ENCODE peak calls at places on chromosomes 4 and X, in nine cellular contexts. One of them, this sample, is unnamed.

GRCh38 chr4:158356331-158356730 is 146.0 kb downstream of the TMEM144 start:
- DNase-seq in GM13976: no peak
- DNase-seq in activated gamma-delta T cell: no peak
- DNase-seq in HCEC 1CT: no peak
- DNase-seq in memory B cell: no peak
- DNase-seq in sciatic nerve: no peak
- DNase-seq in iPS-NIHi11: no peak
- DNase-seq in posterior cingulate gyrus: no peak
- DNase-seq in adrenal gland: no peak
- DNase-seq in this sample: no peak

GRCh38 chr4:7261174-7261573 is 68.8 kb downstream of the SORCS2 start:
- DNase-seq in GM13976: no peak
- DNase-seq in activated gamma-delta T cell: no peak
- DNase-seq in HCEC 1CT: no peak
- DNase-seq in memory B cell: no peak
- DNase-seq in sciatic nerve: no peak
- DNase-seq in iPS-NIHi11: no peak
- DNase-seq in posterior cingulate gyrus: no peak
- DNase-seq in adrenal gland: no peak
- DNase-seq in this sample: no peak

GRCh38 chrX:104315555-104315954 is 60.8 kb upstream of the ESX1 start:
- DNase-seq in GM13976: no peak
- DNase-seq in activated gamma-delta T cell: no peak
- DNase-seq in HCEC 1CT: peak
- DNase-seq in memory B cell: no peak
- DNase-seq in sciatic nerve: no peak
- DNase-seq in iPS-NIHi11: no peak
- DNase-seq in posterior cingulate gyrus: no peak
- DNase-seq in adrenal gland: peak
- DNase-seq in this sample: no peak

GRCh38 chr4:93767917-93768316 is 60.6 kb upstream of the ATOH1 start:
- DNase-seq in GM13976: no peak
- DNase-seq in activated gamma-delta T cell: no peak
- DNase-seq in HCEC 1CT: no peak
- DNase-seq in memory B cell: no peak
- DNase-seq in sciatic nerve: no peak
- DNase-seq in iPS-NIHi11: no peak
- DNase-seq in posterior cingulate gyrus: no peak
- DNase-seq in adrenal gland: no peak
- DNase-seq in this sample: no peak

GRCh38 chr4:79653871-79654270 is 245.8 kb upstream of the GK2 start:
- DNase-seq in GM13976: no peak
- DNase-seq in activated gamma-delta T cell: no peak
- DNase-seq in HCEC 1CT: no peak
- DNase-seq in memory B cell: no peak
- DNase-seq in sciatic nerve: no peak
- DNase-seq in iPS-NIHi11: no peak
- DNase-seq in posterior cingulate gyrus: no peak
- DNase-seq in adrenal gland: no peak
- DNase-seq in this sample: no peak

GRCh38 chr4:141099326-141099725 is 33.9 kb downstream of the RNF150 start:
- DNase-seq in GM13976: no peak
- DNase-seq in activated gamma-delta T cell: no peak
- DNase-seq in HCEC 1CT: peak
- DNase-seq in memory B cell: no peak
- DNase-seq in sciatic nerve: no peak
- DNase-seq in iPS-NIHi11: no peak
- DNase-seq in posterior cingulate gyrus: no peak
- DNase-seq in adrenal gland: no peak
- DNase-seq in this sample: no peak

GRCh38 chr4:83207497-83208105 is 77.0 kb downstream of the COQ2 start:
- DNase-seq in GM13976: no peak
- DNase-seq in activated gamma-delta T cell: no peak
- DNase-seq in HCEC 1CT: no peak
- DNase-seq in memory B cell: no peak
- DNase-seq in sciatic nerve: no peak
- DNase-seq in iPS-NIHi11: no peak
- DNase-seq in posterior cingulate gyrus: no peak
- DNase-seq in adrenal gland: no peak
- DNase-seq in this sample: no peak

GRCh38 chr4:126705271-126705670 is 927.5 kb upstream of the INTU start:
- DNase-seq in GM13976: no peak
- DNase-seq in activated gamma-delta T cell: no peak
- DNase-seq in HCEC 1CT: peak
- DNase-seq in memory B cell: no peak
- DNase-seq in sciatic nerve: no peak
- DNase-seq in iPS-NIHi11: no peak
- DNase-seq in posterior cingulate gyrus: no peak
- DNase-seq in adrenal gland: no peak
- DNase-seq in this sample: no peak

GRCh38 chr4:38782452-38783108 is at the start of gene TLR10:
- DNase-seq in GM13976: no peak
- DNase-seq in activated gamma-delta T cell: no peak
- DNase-seq in HCEC 1CT: no peak
- DNase-seq in memory B cell: peak
- DNase-seq in sciatic nerve: no peak
- DNase-seq in iPS-NIHi11: peak
- DNase-seq in posterior cingulate gyrus: no peak
- DNase-seq in adrenal gland: no peak
- DNase-seq in this sample: no peak

GRCh38 chrX:50386520-50386919 is 84.1 kb downstream of the DGKK start:
- DNase-seq in GM13976: no peak
- DNase-seq in activated gamma-delta T cell: no peak
- DNase-seq in HCEC 1CT: no peak
- DNase-seq in memory B cell: no peak
- DNase-seq in sciatic nerve: no peak
- DNase-seq in iPS-NIHi11: no peak
- DNase-seq in posterior cingulate gyrus: no peak
- DNase-seq in adrenal gland: no peak
- DNase-seq in this sample: no peak

GRCh38 chr4:186781032-186781917 is 57.6 kb upstream of the FAT1 start:
- DNase-seq in GM13976: no peak
- DNase-seq in activated gamma-delta T cell: no peak
- DNase-seq in HCEC 1CT: no peak
- DNase-seq in memory B cell: no peak
- DNase-seq in sciatic nerve: no peak
- DNase-seq in iPS-NIHi11: no peak
- DNase-seq in posterior cingulate gyrus: no peak
- DNase-seq in adrenal gland: no peak
- DNase-seq in this sample: no peak

GRCh38 chrX:45363596-45363995 is 162.9 kb upstream of the DIPK2B start:
- DNase-seq in GM13976: no peak
- DNase-seq in activated gamma-delta T cell: no peak
- DNase-seq in HCEC 1CT: no peak
- DNase-seq in memory B cell: no peak
- DNase-seq in sciatic nerve: no peak
- DNase-seq in iPS-NIHi11: no peak
- DNase-seq in posterior cingulate gyrus: no peak
- DNase-seq in adrenal gland: no peak
- DNase-seq in this sample: no peak

GRCh38 chr4:45453258-45453841 is 670.5 kb downstream of the GABRG1 start:
- DNase-seq in GM13976: peak
- DNase-seq in activated gamma-delta T cell: no peak
- DNase-seq in HCEC 1CT: no peak
- DNase-seq in memory B cell: no peak
- DNase-seq in sciatic nerve: no peak
- DNase-seq in iPS-NIHi11: peak
- DNase-seq in posterior cingulate gyrus: no peak
- DNase-seq in adrenal gland: no peak
- DNase-seq in this sample: no peak

GRCh38 chr4:121168446-121168845 is 4.3 kb upstream of the TNIP3 start:
- DNase-seq in GM13976: no peak
- DNase-seq in activated gamma-delta T cell: no peak
- DNase-seq in HCEC 1CT: no peak
- DNase-seq in memory B cell: no peak
- DNase-seq in sciatic nerve: no peak
- DNase-seq in iPS-NIHi11: no peak
- DNase-seq in posterior cingulate gyrus: no peak
- DNase-seq in adrenal gland: no peak
- DNase-seq in this sample: no peak

GRCh38 chrX:150570512-150570911 is 2.1 kb downstream of the MTM1 start:
- DNase-seq in GM13976: no peak
- DNase-seq in activated gamma-delta T cell: no peak
- DNase-seq in HCEC 1CT: no peak
- DNase-seq in memory B cell: no peak
- DNase-seq in sciatic nerve: no peak
- DNase-seq in iPS-NIHi11: no peak
- DNase-seq in posterior cingulate gyrus: no peak
- DNase-seq in adrenal gland: no peak
- DNase-seq in this sample: no peak

GRCh38 chr4:96146686-96147085 is 306.8 kb downstream of the PDHA2 start:
- DNase-seq in GM13976: no peak
- DNase-seq in activated gamma-delta T cell: no peak
- DNase-seq in HCEC 1CT: no peak
- DNase-seq in memory B cell: no peak
- DNase-seq in sciatic nerve: no peak
- DNase-seq in iPS-NIHi11: no peak
- DNase-seq in posterior cingulate gyrus: no peak
- DNase-seq in adrenal gland: no peak
- DNase-seq in this sample: no peak

GRCh38 chrX:24464498-24464835 is 619 bp upstream of the PDK3 start:
- DNase-seq in GM13976: peak
- DNase-seq in activated gamma-delta T cell: no peak
- DNase-seq in HCEC 1CT: no peak
- DNase-seq in memory B cell: no peak
- DNase-seq in sciatic nerve: no peak
- DNase-seq in iPS-NIHi11: no peak
- DNase-seq in posterior cingulate gyrus: no peak
- DNase-seq in adrenal gland: no peak
- DNase-seq in this sample: no peak

GRCh38 chrX:102858826-102859627 is 78.0 kb upstream of the RAB40AL start:
- DNase-seq in GM13976: no peak
- DNase-seq in activated gamma-delta T cell: no peak
- DNase-seq in HCEC 1CT: no peak
- DNase-seq in memory B cell: no peak
- DNase-seq in sciatic nerve: no peak
- DNase-seq in iPS-NIHi11: no peak
- DNase-seq in posterior cingulate gyrus: no peak
- DNase-seq in adrenal gland: no peak
- DNase-seq in this sample: no peak

GRCh38 chrX:124338733-124339514 is 6.5 kb downstream of the TEX13D start:
- DNase-seq in GM13976: no peak
- DNase-seq in activated gamma-delta T cell: no peak
- DNase-seq in HCEC 1CT: no peak
- DNase-seq in memory B cell: no peak
- DNase-seq in sciatic nerve: no peak
- DNase-seq in iPS-NIHi11: no peak
- DNase-seq in posterior cingulate gyrus: no peak
- DNase-seq in adrenal gland: no peak
- DNase-seq in this sample: no peak

GRCh38 chrX:5458300-5458699 is 770.4 kb downstream of the NLGN4X start:
- DNase-seq in GM13976: no peak
- DNase-seq in activated gamma-delta T cell: no peak
- DNase-seq in HCEC 1CT: no peak
- DNase-seq in memory B cell: no peak
- DNase-seq in sciatic nerve: no peak
- DNase-seq in iPS-NIHi11: peak
- DNase-seq in posterior cingulate gyrus: no peak
- DNase-seq in adrenal gland: no peak
- DNase-seq in this sample: no peak

GRCh38 chrX:3713225-3713936 is at the start of gene PRKX:
- DNase-seq in GM13976: peak
- DNase-seq in activated gamma-delta T cell: peak
- DNase-seq in HCEC 1CT: peak
- DNase-seq in memory B cell: peak
- DNase-seq in sciatic nerve: peak
- DNase-seq in iPS-NIHi11: peak
- DNase-seq in posterior cingulate gyrus: peak
- DNase-seq in adrenal gland: no peak
- DNase-seq in this sample: peak

GRCh38 chr4:15894923-15895411 is 43.6 kb downstream of the FGFBP1 start:
- DNase-seq in GM13976: no peak
- DNase-seq in activated gamma-delta T cell: no peak
- DNase-seq in HCEC 1CT: peak
- DNase-seq in memory B cell: no peak
- DNase-seq in sciatic nerve: no peak
- DNase-seq in iPS-NIHi11: no peak
- DNase-seq in posterior cingulate gyrus: no peak
- DNase-seq in adrenal gland: no peak
- DNase-seq in this sample: no peak

GRCh38 chr4:141530627-141531026 is 105.8 kb upstream of the IL15 start:
- DNase-seq in GM13976: no peak
- DNase-seq in activated gamma-delta T cell: no peak
- DNase-seq in HCEC 1CT: no peak
- DNase-seq in memory B cell: no peak
- DNase-seq in sciatic nerve: no peak
- DNase-seq in iPS-NIHi11: no peak
- DNase-seq in posterior cingulate gyrus: no peak
- DNase-seq in adrenal gland: no peak
- DNase-seq in this sample: no peak